ENCODE peak calls at places on chromosome 4, in five cellular contexts. G is HepG2, N is K562, Y is GM12878, S is H1. E is an unnamed sample.

GRCh38 chr4:148445071-148445902 is 3.1 kb upstream of the NR3C2 start:
- DNase-seq in Y (no peak), N (peak; percentile 42), S (peak; percentile 82), G (no peak), E (no peak)

GRCh38 chr4:8762356-8762755 is 109.3 kb downstream of the HMX1 start:
- DNase-seq in S (no peak), Y (no peak), G (no peak), N (no peak), E (no peak)

GRCh38 chr4:7189475-7190277 is 2.7 kb upstream of the SORCS2 start:
- DNase-seq in Y (no peak), G (peak; percentile 21), N (no peak), S (no peak), E (peak; percentile 11)

GRCh38 chr4:11625206-11625605 is 196.5 kb upstream of the HS3ST1 start:
- DNase-seq in N (no peak), Y (no peak), G (no peak), S (no peak), E (no peak)

GRCh38 chr4:183765121-183765990 is 106.3 kb downstream of the TRAPPC11 start:
- DNase-seq in Y (no peak), S (no peak), G (peak; percentile 10), N (no peak), E (no peak)

GRCh38 chr4:158823461-158823873 is 54.6 kb downstream of the FNIP2 start:
- DNase-seq in N (no peak), S (no peak), Y (no peak), G (no peak), E (no peak)

GRCh38 chr4:81698536-81698935 is 226.8 kb upstream of the RASGEF1B start:
- DNase-seq in G (no peak), Y (no peak), N (no peak), S (no peak), E (no peak)

GRCh38 chr4:72318771-72319170 is 250.2 kb downstream of the ADAMTS3 start:
- DNase-seq in N (no peak), Y (no peak), S (no peak), G (no peak), E (no peak)

GRCh38 chr4:165289429-165289785 is 38.1 kb upstream of the MSMO1 start:
- DNase-seq in N (no peak), S (no peak), Y (no peak), G (no peak), E (no peak)

GRCh38 chr4:142085631-142086292 is 449.4 kb downstream of the IL15 start:
- DNase-seq in G (no peak), S (no peak), Y (no peak), N (no peak), E (no peak)

DNA sequence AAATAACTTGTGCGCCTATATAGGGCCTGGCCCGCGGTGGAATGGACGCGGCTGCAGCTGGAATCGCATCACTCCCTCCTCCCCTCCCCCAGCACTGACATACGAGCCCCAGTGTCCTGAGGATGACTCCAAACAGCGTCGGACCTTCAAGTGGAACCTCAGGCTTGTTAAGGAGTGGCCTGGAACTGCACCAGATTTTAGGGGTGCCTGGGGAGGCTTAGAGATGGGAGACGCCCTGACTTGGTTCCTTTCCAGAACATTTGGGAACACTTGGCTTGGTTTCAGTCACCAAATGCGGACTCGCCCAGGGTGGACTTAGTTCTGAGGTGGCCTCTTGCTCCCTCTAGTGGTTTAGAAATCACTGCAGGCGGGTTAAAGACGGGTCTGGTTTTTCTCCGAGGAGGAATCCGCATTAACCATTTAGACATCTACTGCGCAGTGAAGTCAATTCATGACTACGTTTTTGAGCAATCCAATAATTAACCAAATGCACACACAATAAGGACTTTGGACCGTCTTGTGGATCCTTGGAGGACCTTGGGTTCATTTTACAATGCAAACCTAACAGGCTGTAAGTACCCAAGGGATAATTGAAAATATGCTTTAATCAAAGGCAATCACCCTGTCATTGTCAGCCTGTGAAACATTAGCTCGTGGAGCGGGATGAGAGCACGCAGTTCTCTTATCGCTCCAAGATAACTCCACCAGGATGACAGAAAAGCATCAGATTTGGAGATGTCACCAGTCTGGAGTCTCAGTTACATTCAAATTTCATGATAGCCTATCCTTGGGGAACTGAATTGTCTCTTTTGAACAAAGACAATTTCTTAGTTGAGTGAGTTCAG is 11.2 kb upstream of the PDGFRA start:
- DNase-seq in S (peak; percentile 81), N (peak; percentile 76), G (peak; percentile 52), Y (no peak), E (peak; percentile 72)
- TF ChIP-seq CHD2 in S (no peak), N (no peak), G (no peak), Y (no peak), E (no peak)

GRCh38 chr4:5788144-5788543 is 77.1 kb downstream of the EVC start:
- DNase-seq in Y (no peak), N (no peak), S (peak; percentile 17), G (no peak), E (no peak)
- TF ChIP-seq KDM1A in Y (no peak), N (no peak), S (no peak), G (no peak), E (no peak)

GRCh38 chr4:75668596-75668995 is 4.6 kb downstream of the G3BP2 start:
- DNase-seq in G (no peak), S (no peak), N (no peak), Y (no peak), E (no peak)

GRCh38 chr4:75671802-75672421 is 1.3 kb downstream of the G3BP2 start:
- DNase-seq in Y (no peak), N (no peak), G (no peak), S (no peak), E (no peak)

GRCh38 chr4:75660491-75660890 is 12.7 kb downstream of the G3BP2 start:
- DNase-seq in Y (no peak), N (no peak), S (no peak), G (no peak), E (no peak)

GRCh38 chr4:75662626-75663025 is 10.6 kb downstream of the G3BP2 start:
- DNase-seq in S (no peak), Y (no peak), G (no peak), N (no peak), E (no peak)

GRCh38 chr4:75666299-75666698 is 6.9 kb downstream of the G3BP2 start:
- DNase-seq in S (no peak), N (no peak), G (no peak), Y (no peak), E (no peak)
- H3K27ac ChIP-seq in S (no peak overlapping the region), N (no peak overlapping the region), G (no peak overlapping the region), Y (no peak overlapping the region), E (no peak overlapping the region)

DNA sequence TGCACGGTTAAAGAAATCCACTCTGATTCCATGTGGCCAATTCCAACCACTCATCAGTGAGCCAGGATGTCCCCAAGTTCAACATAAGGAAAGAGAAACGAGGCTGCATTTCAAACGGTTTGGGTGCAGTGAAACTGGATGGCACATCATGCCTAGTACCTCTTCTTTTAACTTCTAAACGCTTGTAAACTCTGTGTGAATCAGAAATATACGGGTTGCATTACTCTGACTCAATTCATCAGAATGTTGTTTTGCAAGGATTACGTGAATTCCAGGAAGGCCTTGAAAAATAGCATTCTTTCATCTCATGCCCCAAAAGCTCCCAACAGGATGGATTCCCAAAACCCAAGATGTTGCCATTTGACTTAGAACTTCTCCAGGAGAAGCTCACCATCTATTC is 270.4 kb downstream of the LDB2 start:
- DNase-seq in G (no peak), Y (no peak), N (no peak), S (no peak), E (no peak)
- TF ChIP-seq CHD2 in G (no peak), Y (no peak), N (no peak), S (no peak), E (no peak)

GRCh38 chr4:3198906-3199305 is 50.1 kb upstream of the MSANTD1 start:
- DNase-seq in G (no peak), S (no peak), Y (no peak), N (no peak), E (no peak)

GRCh38 chr4:3199661-3200422 is 49.1 kb upstream of the MSANTD1 start:
- DNase-seq in N (no peak), S (no peak), Y (no peak), G (no peak), E (no peak)

GRCh38 chr4:3193531-3194203 is 55.3 kb upstream of the MSANTD1 start:
- DNase-seq in Y (no peak), S (no peak), G (no peak), N (no peak), E (no peak)

GRCh38 chr4:3197366-3198105 is 51.4 kb upstream of the MSANTD1 start:
- DNase-seq in S (no peak), Y (no peak), G (no peak), N (no peak), E (no peak)

GRCh38 chr4:3196670-3197359 is 52.1 kb upstream of the MSANTD1 start:
- DNase-seq in N (no peak), S (no peak), Y (no peak), G (no peak), E (no peak)
- TF ChIP-seq KDM1A in N (no peak), S (no peak), Y (no peak), G (no peak), E (no peak)

GRCh38 chr4:94462572-94462971 is 10.8 kb downstream of the PDLIM5 start:
- DNase-seq in N (no peak), S (no peak), Y (no peak), G (no peak), E (no peak)

GRCh38 chr4:94469221-94469784 is 17.6 kb downstream of the PDLIM5 start:
- DNase-seq in N (no peak), S (no peak), G (no peak), Y (no peak), E (no peak)

GRCh38 chr4:94468093-94468492 is 16.4 kb downstream of the PDLIM5 start:
- DNase-seq in N (no peak), S (no peak), G (no peak), Y (no peak), E (no peak)

GRCh38 chr4:94463771-94464170 is 12.0 kb downstream of the PDLIM5 start:
- DNase-seq in S (no peak), G (no peak), N (no peak), Y (no peak), E (no peak)

GRCh38 chr4:94466923-94467322 is 15.2 kb downstream of the PDLIM5 start:
- DNase-seq in N (no peak), S (no peak), Y (no peak), G (no peak), E (no peak)
- H3K27ac ChIP-seq in N (no peak overlapping the region), S (no peak overlapping the region), Y (no peak overlapping the region), G (no peak overlapping the region), E (no peak overlapping the region)

GRCh38 chr4:91058345-91058744 is 931.2 kb downstream of the CCSER1 start:
- DNase-seq in G (no peak), Y (no peak), N (no peak), S (no peak), E (no peak)

GRCh38 chr4:91065117-91065516 is 937.9 kb downstream of the CCSER1 start:
- DNase-seq in S (no peak), Y (no peak), G (no peak), N (no peak), E (no peak)

GRCh38 chr4:91064157-91064853 is 937.1 kb downstream of the CCSER1 start:
- DNase-seq in G (peak; percentile 7), S (peak; percentile 47), Y (no peak), N (no peak), E (peak; percentile 5)
- TF ChIP-seq CHD2 in G (no peak), S (no peak), Y (no peak), N (no peak), E (no peak)

GRCh38 chr4:119025440-119025839 is 110.2 kb upstream of the MYOZ2 start:
- DNase-seq in S (no peak), N (no peak), G (no peak), Y (no peak), E (peak; percentile 71)
- TF ChIP-seq KDM1A in S (no peak), N (no peak), G (no peak), Y (no peak), E (no peak)